ENCODE peak calls at places on chromosome 22, in nine cellular contexts. Y is fibroblast of villous mesenchyme, Z is lung, A is heart right ventricle, I is cardiac muscle cell, N is Caco-2, L is transverse colon, J is breast epithelium, K is right lobe of liver. B is an unnamed sample.

GRCh38 chr22:22342697-22343602 is 98.4 kb downstream of the VPREB1 start:
- DNase-seq in Y (peak), J (peak), L (peak), N (peak), K (peak), A (peak), I (peak), Z (peak), B (no peak)

GRCh38 chr22:32661737-32662586 is 139.5 kb upstream of the TIMP3 start:
- DNase-seq in J (no peak), L (no peak), Y (peak), I (no peak), K (no peak), A (no peak), N (no peak), Z (no peak), B (no peak)

GRCh38 chr22:27011717-27012116 is 354.3 kb downstream of the MIAT start:
- DNase-seq in N (no peak), I (no peak), K (no peak), Y (no peak), J (no peak), L (no peak), A (no peak), Z (no peak), B (no peak)

GRCh38 chr22:23276656-23277582 is 96.6 kb downstream of the BCR start:
- DNase-seq in K (no peak), N (no peak), A (no peak), Y (no peak), L (no peak), Z (no peak), I (no peak), J (no peak), B (no peak)

GRCh38 chr22:17114173-17114957 is 6.8 kb downstream of the TMEM121B start:
- DNase-seq in I (no peak), Y (no peak), A (no peak), L (no peak), K (no peak), N (no peak), J (no peak), Z (no peak), B (no peak)

GRCh38 chr22:26846645-26847044 is 189.3 kb downstream of the MIAT start:
- DNase-seq in J (no peak), N (no peak), K (no peak), I (no peak), A (no peak), Y (no peak), L (no peak), Z (no peak), B (no peak)

GRCh38 chr22:19877626-19878339 is 23.1 kb upstream of the GNB1L start:
- DNase-seq in L (no peak), J (peak), K (no peak), Z (no peak), Y (peak), I (no peak), N (no peak), A (no peak), B (peak)

GRCh38 chr22:49930596-49931412 is 12.4 kb downstream of the CRELD2 start:
- DNase-seq in K (peak), Z (peak), Y (peak), I (peak), A (no peak), J (peak), N (peak), L (peak), B (peak)

GRCh38 chr22:27045103-27045940 is 387.9 kb downstream of the MIAT start:
- DNase-seq in Z (no peak), Y (peak), K (no peak), N (no peak), L (no peak), I (no peak), A (no peak), J (no peak), B (no peak)

GRCh38 chr22:43970037-43970747 is 14.9 kb downstream of the SAMM50 start:
- DNase-seq in K (peak), Z (no peak), A (no peak), J (no peak), I (no peak), N (no peak), Y (no peak), L (no peak), B (peak)

GRCh38 chr22:32764330-32765116 is 37.0 kb upstream of the TIMP3 start:
- DNase-seq in L (peak), I (peak), K (no peak), A (peak), N (no peak), J (no peak), Y (peak), Z (peak), B (peak)

GRCh38 chr22:31271026-31271425 is 21.3 kb downstream of the PIK3IP1 start:
- DNase-seq in Y (no peak), L (no peak), J (no peak), Z (no peak), A (no peak), N (no peak), K (no peak), I (no peak), B (no peak)

GRCh38 chr22:40621309-40622151 is 15.0 kb downstream of the MRTFA start:
- DNase-seq in I (no peak), J (no peak), Z (no peak), L (no peak), K (no peak), A (no peak), Y (no peak), N (no peak), B (no peak)
- TF ChIP-seq CTCF in I (no peak), J (no peak), Z (no peak), L (no peak), K (no peak), A (no peak), Y (no peak), N (no peak), B (no peak)

GRCh38 chr22:46057206-46057605 is 80.2 kb upstream of the WNT7B start:
- DNase-seq in N (no peak), Y (peak), L (peak), A (no peak), Z (no peak), J (peak), K (no peak), I (no peak), B (no peak)

GRCh38 chr22:46056169-46057041 is 79.4 kb upstream of the WNT7B start:
- DNase-seq in Y (peak), J (peak), A (peak), K (peak), I (no peak), N (no peak), Z (no peak), L (peak), B (peak)

GRCh38 chr22:46058591-46059519 is 81.9 kb upstream of the WNT7B start:
- DNase-seq in A (peak), Y (peak), N (no peak), J (peak), K (peak), Z (no peak), L (peak), I (no peak), B (no peak)

GRCh38 chr22:46055851-46056168 is 78.8 kb upstream of the WNT7B start:
- DNase-seq in K (no peak), N (no peak), Z (no peak), Y (no peak), J (no peak), I (no peak), A (no peak), L (no peak), B (no peak)

GRCh38 chr22:46057762-46058420 is 80.9 kb upstream of the WNT7B start:
- DNase-seq in A (peak), J (peak), I (no peak), L (peak), K (peak), N (no peak), Z (peak), Y (peak), B (peak)
- H3K4me3 ChIP-seq in A (peak), J (peak), I (no peak), L (no peak), K (no peak), N (no peak), Z (no peak), Y (peak), B (no peak)

DNA sequence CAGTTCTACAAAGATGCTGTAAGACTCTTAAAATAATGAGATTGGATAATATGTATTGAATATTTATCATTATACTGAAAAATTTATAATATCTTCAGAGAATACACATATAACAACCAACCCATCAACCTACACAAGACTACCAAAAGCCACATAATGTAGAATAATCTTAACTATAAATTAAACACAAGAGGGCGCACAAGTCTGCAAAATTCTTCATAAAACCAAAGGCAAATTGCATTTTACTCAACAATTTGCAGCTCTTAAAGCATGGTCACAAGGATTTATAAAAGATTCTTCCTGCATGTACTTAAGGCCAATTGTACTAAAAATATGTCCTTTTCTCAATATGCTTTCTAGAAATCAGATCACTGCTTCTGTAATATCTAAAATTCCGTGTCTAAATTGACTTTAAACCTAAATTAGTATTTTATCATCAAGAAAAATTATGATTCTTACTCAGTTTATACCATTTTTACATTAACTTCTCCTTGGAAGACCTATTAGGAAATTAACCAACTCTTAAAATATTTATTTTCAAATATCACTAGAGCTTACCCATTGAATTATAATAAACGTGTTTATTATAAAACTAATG is 79.0 kb downstream of the TTC28 start:
- DNase-seq in I (peak), J (no peak), K (no peak), Y (peak), A (no peak), L (no peak), N (peak), Z (no peak), B (no peak)
- TF ChIP-seq CTCF in I (peak), J (peak), K (peak), Y (peak), A (peak), L (peak), N (peak), Z (peak), B (no peak)

DNA sequence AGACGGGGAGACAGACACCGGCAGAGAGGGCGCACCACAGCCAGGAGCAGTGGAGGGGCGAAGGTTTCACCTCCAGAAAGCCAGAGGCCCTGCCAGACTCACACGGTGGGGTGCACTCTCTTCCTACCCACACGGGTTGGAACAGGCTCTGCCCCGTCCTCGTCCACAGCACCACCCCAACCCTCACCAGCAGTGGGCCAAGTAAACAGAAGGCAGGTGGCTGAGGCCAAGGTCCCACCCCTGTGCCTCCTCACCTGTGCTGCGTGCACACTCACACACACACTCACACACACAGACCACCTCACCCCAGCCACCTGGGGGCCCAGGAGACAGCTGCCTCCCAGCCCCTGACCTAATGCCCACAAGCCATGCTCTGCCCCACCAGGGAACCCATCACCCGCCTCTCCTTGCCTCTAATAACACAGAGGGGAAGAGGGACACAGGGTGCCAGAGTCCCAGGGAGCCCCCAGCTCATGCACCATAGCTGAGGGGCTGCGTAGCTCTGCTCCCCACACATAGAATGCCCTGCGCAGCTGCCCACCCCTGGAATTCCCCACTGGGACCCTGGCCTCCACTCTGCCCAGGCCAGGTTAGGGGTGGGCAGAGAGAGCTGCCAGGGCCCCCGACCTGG is 3.1 kb downstream of the CYB5R3 start:
- DNase-seq in Z (no peak), L (peak), N (no peak), Y (no peak), I (no peak), J (no peak), K (peak), A (no peak), B (no peak)
- H3K4me3 ChIP-seq in Z (no peak), L (no peak), N (no peak), Y (no peak), I (no peak), J (peak), K (peak), A (peak), B (no peak)

GRCh38 chr22:37156686-37157435 is 7.1 kb upstream of the IL2RB start:
- DNase-seq in L (no peak), K (no peak), I (no peak), Z (no peak), J (no peak), N (no peak), A (no peak), Y (no peak), B (no peak)

GRCh38 chr22:37157516-37158289 is 8.0 kb upstream of the IL2RB start:
- DNase-seq in Z (no peak), L (no peak), I (no peak), A (no peak), N (no peak), J (no peak), Y (no peak), K (no peak), B (no peak)

GRCh38 chr22:37161442-37161841 is 11.7 kb upstream of the IL2RB start:
- DNase-seq in A (no peak), K (no peak), J (no peak), L (no peak), Y (no peak), Z (no peak), N (peak), I (no peak), B (no peak)

GRCh38 chr22:37160037-37160436 is 10.3 kb upstream of the IL2RB start:
- DNase-seq in J (no peak), Z (no peak), K (no peak), Y (no peak), N (no peak), L (no peak), I (no peak), A (no peak), B (no peak)

GRCh38 chr22:37158963-37159290 is 9.2 kb upstream of the IL2RB start:
- DNase-seq in I (no peak), K (no peak), J (no peak), Y (no peak), N (no peak), A (no peak), L (no peak), Z (no peak), B (no peak)
- TF ChIP-seq CTCF in I (no peak), K (no peak), J (no peak), Y (no peak), N (no peak), A (no peak), L (no peak), Z (no peak), B (no peak)